ENCODE peak calls at places on chromosomes 12 and 14, in six cellular contexts. One of them, this sample, is unnamed.

GRCh38 chr14:56592746-56593544 is 13.3 kb downstream of the TMEM260 start:
- DNase-seq in uterus: no peak
- DNase-seq in ovary: no peak
- DNase-seq in kidney: no peak
- DNase-seq in transverse colon: no peak
- DNase-seq in breast epithelium: no peak
- DNase-seq in this sample: no peak

GRCh38 chr12:52081263-52081733 is 1.8 kb downstream of the SMIM41 start:
- DNase-seq in uterus: no peak
- DNase-seq in ovary: peak
- DNase-seq in kidney: no peak
- DNase-seq in transverse colon: no peak
- DNase-seq in breast epithelium: no peak
- DNase-seq in this sample: no peak

GRCh38 chr12:121630791-121631190 is 4.5 kb downstream of the ORAI1 start:
- DNase-seq in uterus: no peak
- DNase-seq in ovary: no peak
- DNase-seq in kidney: no peak
- DNase-seq in transverse colon: no peak
- DNase-seq in breast epithelium: no peak
- DNase-seq in this sample: no peak

GRCh38 chr14:67241416-67242362 is at the start of gene PALS1:
- DNase-seq in uterus: peak
- DNase-seq in ovary: no peak
- DNase-seq in kidney: no peak
- DNase-seq in transverse colon: no peak
- DNase-seq in breast epithelium: no peak
- DNase-seq in this sample: no peak

GRCh38 chr14:56715938-56716337 is 94.3 kb downstream of the OTX2 start:
- DNase-seq in uterus: no peak
- DNase-seq in ovary: no peak
- DNase-seq in kidney: no peak
- DNase-seq in transverse colon: no peak
- DNase-seq in breast epithelium: no peak
- DNase-seq in this sample: no peak

GRCh38 chr14:38203929-38204716 is 3.6 kb upstream of the SSTR1 start:
- DNase-seq in uterus: no peak
- DNase-seq in ovary: no peak
- DNase-seq in kidney: no peak
- DNase-seq in transverse colon: no peak
- DNase-seq in breast epithelium: no peak
- DNase-seq in this sample: no peak

GRCh38 chr14:73741386-73741875 is 27.2 kb upstream of the PNMA1 start:
- DNase-seq in uterus: peak
- DNase-seq in ovary: peak
- DNase-seq in kidney: peak
- DNase-seq in transverse colon: peak
- DNase-seq in breast epithelium: no peak
- DNase-seq in this sample: peak

GRCh38 chr12:41919526-41920305 is 225.0 kb downstream of the GXYLT1 start:
- DNase-seq in uterus: no peak
- DNase-seq in ovary: no peak
- DNase-seq in kidney: no peak
- DNase-seq in transverse colon: no peak
- DNase-seq in breast epithelium: no peak
- DNase-seq in this sample: no peak

GRCh38 chr14:52299692-52300278 is 14.3 kb upstream of the PTGER2 start:
- DNase-seq in uterus: no peak
- DNase-seq in ovary: no peak
- DNase-seq in kidney: no peak
- DNase-seq in transverse colon: no peak
- DNase-seq in breast epithelium: no peak
- DNase-seq in this sample: no peak

GRCh38 chr12:118064608-118065007 is 3.6 kb upstream of the WSB2 start:
- DNase-seq in uterus: no peak
- DNase-seq in ovary: no peak
- DNase-seq in kidney: no peak
- DNase-seq in transverse colon: no peak
- DNase-seq in breast epithelium: no peak
- DNase-seq in this sample: no peak

GRCh38 chr14:68951051-68951797 is 27.9 kb downstream of the ACTN1 start:
- DNase-seq in uterus: peak
- DNase-seq in ovary: peak
- DNase-seq in kidney: peak
- DNase-seq in transverse colon: peak
- DNase-seq in breast epithelium: peak
- DNase-seq in this sample: peak

GRCh38 chr12:124713436-124714082 is 146.1 kb upstream of the NCOR2 start:
- DNase-seq in uterus: peak
- DNase-seq in ovary: no peak
- DNase-seq in kidney: no peak
- DNase-seq in transverse colon: no peak
- DNase-seq in breast epithelium: no peak
- DNase-seq in this sample: peak

DNA sequence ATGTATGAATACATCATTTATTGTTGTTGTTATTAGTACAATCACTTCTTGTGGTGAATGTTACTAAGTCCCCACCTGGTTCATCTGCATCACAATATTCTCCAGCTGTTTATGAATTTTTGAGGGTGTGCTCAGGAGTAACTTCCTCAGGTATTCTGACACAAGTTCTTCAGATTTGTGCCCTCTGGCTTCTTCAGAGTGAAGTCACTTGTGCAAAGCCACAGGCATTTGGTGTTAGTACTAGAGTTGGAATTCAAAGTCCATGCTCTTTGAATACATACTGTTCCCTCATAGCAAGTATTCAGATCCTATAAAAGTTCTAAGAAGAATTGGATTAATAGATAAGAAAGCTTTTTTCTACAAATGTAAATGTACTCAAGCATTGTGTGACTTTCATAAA is 150.3 kb upstream of the AVPR1A start:
- DNase-seq in uterus: no peak
- DNase-seq in ovary: no peak
- DNase-seq in kidney: no peak
- DNase-seq in transverse colon: no peak
- DNase-seq in breast epithelium: no peak
- DNase-seq in this sample: no peak
- H3K27ac ChIP-seq in uterus: peak
- H3K27ac ChIP-seq in ovary: no peak
- H3K27ac ChIP-seq in kidney: no peak
- H3K27ac ChIP-seq in transverse colon: no peak
- H3K27ac ChIP-seq in breast epithelium: no peak
- H3K27ac ChIP-seq in this sample: peak

DNA sequence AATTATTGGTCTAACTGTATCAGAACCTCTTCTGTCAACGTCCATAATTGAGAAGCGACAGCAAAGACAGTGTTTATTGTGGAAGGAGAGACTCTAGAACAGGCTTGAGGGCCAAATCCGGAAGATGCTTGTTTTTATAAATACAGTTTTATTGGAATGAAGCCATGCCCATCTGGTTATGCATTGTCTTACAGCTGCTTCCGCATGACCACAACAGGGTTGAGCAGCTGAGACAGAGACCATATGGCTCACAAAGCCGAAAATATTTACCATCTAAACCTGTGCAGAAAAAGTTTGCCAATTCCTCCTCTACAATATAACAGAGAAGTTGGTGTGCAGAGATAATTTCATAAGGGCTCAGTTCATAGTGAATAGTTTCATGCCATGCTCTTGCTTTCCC is 24.5 kb downstream of the PRKAB1 start:
- DNase-seq in uterus: no peak
- DNase-seq in ovary: no peak
- DNase-seq in kidney: no peak
- DNase-seq in transverse colon: no peak
- DNase-seq in breast epithelium: no peak
- DNase-seq in this sample: no peak
- H3K27ac ChIP-seq in uterus: no peak
- H3K27ac ChIP-seq in ovary: no peak
- H3K27ac ChIP-seq in kidney: peak
- H3K27ac ChIP-seq in transverse colon: peak
- H3K27ac ChIP-seq in breast epithelium: peak
- H3K27ac ChIP-seq in this sample: no peak

DNA sequence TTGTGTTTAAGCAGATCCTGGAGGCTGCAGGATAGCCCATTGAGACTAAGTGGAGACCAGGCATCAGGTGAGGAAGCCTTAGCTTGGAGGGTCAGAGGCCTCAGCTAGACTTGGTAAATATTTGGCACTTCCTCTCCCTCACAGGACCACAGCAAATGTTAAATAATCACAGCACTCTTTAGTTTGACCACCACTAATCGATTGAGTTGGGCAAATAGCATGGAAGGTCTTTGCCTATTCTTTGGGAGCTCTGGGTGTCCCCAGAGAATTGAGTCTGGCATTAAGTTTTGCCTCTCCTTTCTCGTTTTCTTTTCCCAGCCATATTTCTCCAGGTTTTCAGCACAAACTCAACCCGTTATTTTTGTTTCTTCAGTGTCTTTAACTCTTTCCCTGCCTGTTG is 61.4 kb downstream of the ETV6 start:
- DNase-seq in uterus: no peak
- DNase-seq in ovary: no peak
- DNase-seq in kidney: no peak
- DNase-seq in transverse colon: no peak
- DNase-seq in breast epithelium: no peak
- DNase-seq in this sample: no peak
- H3K27ac ChIP-seq in uterus: peak
- H3K27ac ChIP-seq in ovary: no peak
- H3K27ac ChIP-seq in kidney: no peak
- H3K27ac ChIP-seq in transverse colon: no peak
- H3K27ac ChIP-seq in breast epithelium: peak
- H3K27ac ChIP-seq in this sample: peak

DNA sequence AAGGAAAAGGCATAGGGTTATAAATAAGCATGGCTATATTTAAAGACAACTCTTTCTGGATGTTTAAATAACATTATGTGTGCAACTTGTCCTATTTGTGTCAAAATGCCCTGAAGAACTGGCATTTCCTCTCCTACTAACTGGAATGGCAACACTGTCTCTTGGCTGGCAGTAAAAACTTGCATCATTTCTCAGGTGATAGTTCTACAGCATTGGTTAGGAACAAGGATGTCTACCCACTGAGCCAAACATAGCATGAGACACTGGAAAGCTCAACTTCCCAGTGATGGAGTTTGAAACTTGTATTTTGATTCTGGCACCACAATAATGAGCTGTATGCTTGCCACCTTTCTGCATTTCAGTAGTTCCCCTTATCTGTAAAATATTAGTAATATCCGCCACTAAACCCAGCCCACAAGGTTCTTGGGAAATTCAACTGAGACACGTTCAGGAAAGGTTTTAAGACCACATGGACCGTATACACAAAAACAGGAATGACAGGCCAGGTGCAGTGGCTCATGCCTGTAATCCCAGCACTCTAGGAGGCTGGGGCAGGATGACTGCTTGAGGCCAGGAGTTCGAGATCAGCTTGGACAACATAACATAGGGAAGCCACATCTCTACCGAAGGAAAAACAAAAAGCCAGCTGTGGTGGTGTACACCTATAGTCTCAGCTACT is 5.1 kb downstream of the SLC38A2 start:
- DNase-seq in uterus: no peak
- DNase-seq in ovary: no peak
- DNase-seq in kidney: no peak
- DNase-seq in transverse colon: no peak
- DNase-seq in breast epithelium: no peak
- DNase-seq in this sample: no peak
- H3K27ac ChIP-seq in uterus: peak
- H3K27ac ChIP-seq in ovary: peak
- H3K27ac ChIP-seq in kidney: peak
- H3K27ac ChIP-seq in transverse colon: peak
- H3K27ac ChIP-seq in breast epithelium: peak
- H3K27ac ChIP-seq in this sample: peak

GRCh38 chr12:92503977-92504966 is 198.5 kb upstream of the PLEKHG7 start:
- DNase-seq in uterus: peak
- DNase-seq in ovary: peak
- DNase-seq in kidney: no peak
- DNase-seq in transverse colon: peak
- DNase-seq in breast epithelium: no peak
- DNase-seq in this sample: no peak
- H3K27ac ChIP-seq in uterus: peak
- H3K27ac ChIP-seq in ovary: peak
- H3K27ac ChIP-seq in kidney: peak
- H3K27ac ChIP-seq in transverse colon: peak
- H3K27ac ChIP-seq in breast epithelium: peak
- H3K27ac ChIP-seq in this sample: peak

DNA sequence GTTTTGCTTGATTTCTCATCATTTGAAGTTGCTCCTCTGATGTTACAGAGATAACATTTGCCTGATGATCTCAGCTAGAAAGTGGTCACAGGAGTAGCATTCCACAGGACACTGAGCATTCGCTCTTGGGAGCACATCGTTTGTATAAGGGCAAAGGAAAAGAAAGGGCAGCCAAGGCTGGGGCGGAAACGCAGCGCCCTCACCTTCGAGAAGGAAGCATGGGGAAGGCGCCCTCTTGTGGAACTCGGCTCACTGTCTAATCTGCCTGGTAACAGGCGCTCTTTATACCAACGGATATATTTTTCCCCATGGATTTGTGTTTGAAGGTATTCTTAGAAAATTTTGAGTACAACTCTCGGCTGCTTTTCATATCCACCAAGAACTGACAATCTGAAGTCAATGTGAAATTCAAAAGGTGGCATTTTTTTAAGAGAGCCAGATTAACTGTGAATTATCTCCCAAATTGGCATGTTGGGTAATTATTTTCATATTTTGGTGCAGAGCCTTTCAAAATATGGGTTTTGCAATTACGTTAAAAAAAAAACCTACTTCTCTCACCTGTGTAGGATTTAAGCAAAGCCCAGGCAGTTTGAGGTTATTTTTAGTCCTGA is 172.7 kb downstream of the CAND1 start:
- DNase-seq in uterus: peak
- DNase-seq in ovary: peak
- DNase-seq in kidney: peak
- DNase-seq in transverse colon: peak
- DNase-seq in breast epithelium: peak
- DNase-seq in this sample: peak
- H3K27ac ChIP-seq in uterus: peak
- H3K27ac ChIP-seq in ovary: no peak
- H3K27ac ChIP-seq in kidney: no peak
- H3K27ac ChIP-seq in transverse colon: peak
- H3K27ac ChIP-seq in breast epithelium: peak
- H3K27ac ChIP-seq in this sample: peak